ENCODE peak calls at places on chromosomes 1 and 21, in five cellular contexts. One of them, this sample, is unnamed.

GRCh38 chr21:31042080-31042464 is 3.8 kb upstream of the KRTAP19-8 start:
- DNase-seq in IMR-90: no peak
- DNase-seq in epithelial cell of prostate: no peak
- DNase-seq in right lobe of liver: no peak
- DNase-seq in caudate nucleus: no peak
- DNase-seq in this sample: no peak

GRCh38 chr1:232704694-232705680 is 75.1 kb upstream of the SIPA1L2 start:
- DNase-seq in IMR-90: peak; percentile 91
- DNase-seq in epithelial cell of prostate: peak; percentile 45
- DNase-seq in right lobe of liver: no peak
- DNase-seq in caudate nucleus: peak; percentile 26
- DNase-seq in this sample: no peak

GRCh38 chr1:221880182-221880581 is 138.3 kb upstream of the DUSP10 start:
- DNase-seq in IMR-90: peak; percentile 25
- DNase-seq in epithelial cell of prostate: no peak
- DNase-seq in right lobe of liver: no peak
- DNase-seq in caudate nucleus: no peak
- DNase-seq in this sample: no peak

GRCh38 chr1:65027699-65028358 is 61.5 kb upstream of the JAK1 start:
- DNase-seq in IMR-90: no peak
- DNase-seq in epithelial cell of prostate: peak; percentile 14
- DNase-seq in right lobe of liver: peak; percentile 69
- DNase-seq in caudate nucleus: no peak
- DNase-seq in this sample: peak; percentile 88

GRCh38 chr21:36700295-36700960 is 1.5 kb downstream of the SIM2 start:
- DNase-seq in IMR-90: no peak
- DNase-seq in epithelial cell of prostate: no peak
- DNase-seq in right lobe of liver: no peak
- DNase-seq in caudate nucleus: no peak
- DNase-seq in this sample: no peak

GRCh38 chr1:185733818-185734709 is at the start of gene HMCN1:
- DNase-seq in IMR-90: peak; percentile 65
- DNase-seq in epithelial cell of prostate: no peak
- DNase-seq in right lobe of liver: peak; percentile 77
- DNase-seq in caudate nucleus: no peak
- DNase-seq in this sample: peak; percentile 78

GRCh38 chr1:206041640-206042039 is 11.3 kb upstream of the RHEX start:
- DNase-seq in IMR-90: no peak
- DNase-seq in epithelial cell of prostate: peak; percentile 26
- DNase-seq in right lobe of liver: no peak
- DNase-seq in caudate nucleus: no peak
- DNase-seq in this sample: no peak

GRCh38 chr1:110873856-110874255 is 908 bp downstream of the CD53 start:
- DNase-seq in IMR-90: no peak
- DNase-seq in epithelial cell of prostate: no peak
- DNase-seq in right lobe of liver: no peak
- DNase-seq in caudate nucleus: no peak
- DNase-seq in this sample: no peak

GRCh38 chr1:82718719-82719419 is 918.1 kb downstream of the ADGRL2 start:
- DNase-seq in IMR-90: no peak
- DNase-seq in epithelial cell of prostate: no peak
- DNase-seq in right lobe of liver: no peak
- DNase-seq in caudate nucleus: no peak
- DNase-seq in this sample: no peak

GRCh38 chr1:242690849-242691602 is 166.5 kb upstream of the PLD5 start:
- DNase-seq in IMR-90: no peak
- DNase-seq in epithelial cell of prostate: no peak
- DNase-seq in right lobe of liver: no peak
- DNase-seq in caudate nucleus: no peak
- DNase-seq in this sample: no peak

GRCh38 chr1:11571906-11572616 is 82.2 kb downstream of the FBXO2 start:
- DNase-seq in IMR-90: no peak
- DNase-seq in epithelial cell of prostate: no peak
- DNase-seq in right lobe of liver: no peak
- DNase-seq in caudate nucleus: no peak
- DNase-seq in this sample: no peak

GRCh38 chr1:36258960-36259344 is 34.7 kb downstream of the THRAP3 start:
- DNase-seq in IMR-90: peak; percentile 36
- DNase-seq in epithelial cell of prostate: no peak
- DNase-seq in right lobe of liver: no peak
- DNase-seq in caudate nucleus: no peak
- DNase-seq in this sample: no peak

GRCh38 chr21:45358711-45359310 is 46.2 kb upstream of the COL18A1 start:
- DNase-seq in IMR-90: no peak
- DNase-seq in epithelial cell of prostate: no peak
- DNase-seq in right lobe of liver: no peak
- DNase-seq in caudate nucleus: no peak
- DNase-seq in this sample: no peak

GRCh38 chr1:216576246-216576645 is 147.0 kb downstream of the ESRRG start:
- DNase-seq in IMR-90: peak; percentile 2
- DNase-seq in epithelial cell of prostate: no peak
- DNase-seq in right lobe of liver: no peak
- DNase-seq in caudate nucleus: no peak
- DNase-seq in this sample: no peak

GRCh38 chr1:44012411-44012810 is 18.9 kb downstream of the SLC6A9 start:
- DNase-seq in IMR-90: no peak
- DNase-seq in epithelial cell of prostate: no peak
- DNase-seq in right lobe of liver: no peak
- DNase-seq in caudate nucleus: no peak
- DNase-seq in this sample: no peak

GRCh38 chr1:19262728-19263127 is 11.1 kb downstream of the MRTO4 start:
- DNase-seq in IMR-90: no peak
- DNase-seq in epithelial cell of prostate: no peak
- DNase-seq in right lobe of liver: no peak
- DNase-seq in caudate nucleus: no peak
- DNase-seq in this sample: no peak

GRCh38 chr1:45340816-45341215 is 576 bp upstream of the MUTYH start:
- DNase-seq in IMR-90: no peak
- DNase-seq in epithelial cell of prostate: no peak
- DNase-seq in right lobe of liver: no peak
- DNase-seq in caudate nucleus: no peak
- DNase-seq in this sample: no peak

GRCh38 chr1:221567859-221568507 is 173.9 kb downstream of the DUSP10 start:
- DNase-seq in IMR-90: peak; percentile 33
- DNase-seq in epithelial cell of prostate: no peak
- DNase-seq in right lobe of liver: peak; percentile 60
- DNase-seq in caudate nucleus: no peak
- DNase-seq in this sample: no peak

GRCh38 chr1:180154325-180155201 is at the start of gene QSOX1:
- DNase-seq in IMR-90: peak; percentile 86
- DNase-seq in epithelial cell of prostate: peak; percentile 54
- DNase-seq in right lobe of liver: peak; percentile 93
- DNase-seq in caudate nucleus: peak; percentile 77
- DNase-seq in this sample: peak; percentile 96

GRCh38 chr1:110787328-110788071 is 85.4 kb upstream of the CD53 start:
- DNase-seq in IMR-90: no peak
- DNase-seq in epithelial cell of prostate: no peak
- DNase-seq in right lobe of liver: no peak
- DNase-seq in caudate nucleus: no peak
- DNase-seq in this sample: no peak

GRCh38 chr1:91877574-91878208 is 8.3 kb downstream of the TGFBR3 start:
- DNase-seq in IMR-90: peak; percentile 46
- DNase-seq in epithelial cell of prostate: no peak
- DNase-seq in right lobe of liver: no peak
- DNase-seq in caudate nucleus: no peak
- DNase-seq in this sample: no peak

GRCh38 chr1:171219751-171220385 is 28.4 kb upstream of the FMO1 start:
- DNase-seq in IMR-90: peak; percentile 89
- DNase-seq in epithelial cell of prostate: no peak
- DNase-seq in right lobe of liver: no peak
- DNase-seq in caudate nucleus: no peak
- DNase-seq in this sample: no peak

GRCh38 chr1:217332426-217333065 is 298.3 kb downstream of the GPATCH2 start:
- DNase-seq in IMR-90: no peak
- DNase-seq in epithelial cell of prostate: no peak
- DNase-seq in right lobe of liver: no peak
- DNase-seq in caudate nucleus: no peak
- DNase-seq in this sample: no peak

GRCh38 chr1:7967651-7968050 is 6.1 kb downstream of the PARK7 start:
- DNase-seq in IMR-90: no peak
- DNase-seq in epithelial cell of prostate: no peak
- DNase-seq in right lobe of liver: peak; percentile 66
- DNase-seq in caudate nucleus: no peak
- DNase-seq in this sample: no peak

GRCh38 chr21:32131960-32132359 is 146.9 kb downstream of the MIS18A start:
- DNase-seq in IMR-90: peak; percentile 43
- DNase-seq in epithelial cell of prostate: peak; percentile 5
- DNase-seq in right lobe of liver: no peak
- DNase-seq in caudate nucleus: no peak
- DNase-seq in this sample: no peak

GRCh38 chr1:19413999-19414398 is 71.3 kb downstream of the CAPZB start:
- DNase-seq in IMR-90: no peak
- DNase-seq in epithelial cell of prostate: no peak
- DNase-seq in right lobe of liver: no peak
- DNase-seq in caudate nucleus: no peak
- DNase-seq in this sample: no peak

GRCh38 chr1:68819190-68819829 is 322.4 kb upstream of the DEPDC1 start:
- DNase-seq in IMR-90: peak; percentile 1
- DNase-seq in epithelial cell of prostate: no peak
- DNase-seq in right lobe of liver: no peak
- DNase-seq in caudate nucleus: no peak
- DNase-seq in this sample: no peak

GRCh38 chr1:69569281-69569970 is 1.7 kb downstream of the LRRC7 start:
- DNase-seq in IMR-90: no peak
- DNase-seq in epithelial cell of prostate: no peak
- DNase-seq in right lobe of liver: no peak
- DNase-seq in caudate nucleus: peak; percentile 33
- DNase-seq in this sample: no peak

GRCh38 chr1:26016258-26016943 is 5.2 kb upstream of the EXTL1 start:
- DNase-seq in IMR-90: peak; percentile 29
- DNase-seq in epithelial cell of prostate: no peak
- DNase-seq in right lobe of liver: no peak
- DNase-seq in caudate nucleus: no peak
- DNase-seq in this sample: no peak

GRCh38 chr1:158930504-158930903 is 848 bp upstream of the PYHIN1 start:
- DNase-seq in IMR-90: no peak
- DNase-seq in epithelial cell of prostate: no peak
- DNase-seq in right lobe of liver: no peak
- DNase-seq in caudate nucleus: no peak
- DNase-seq in this sample: no peak

GRCh38 chr1:28156821-28157220 is 19.7 kb downstream of the PTAFR start:
- DNase-seq in IMR-90: no peak
- DNase-seq in epithelial cell of prostate: no peak
- DNase-seq in right lobe of liver: no peak
- DNase-seq in caudate nucleus: no peak
- DNase-seq in this sample: peak; percentile 86

GRCh38 chr21:31041295-31042079 is 3.2 kb upstream of the KRTAP19-8 start:
- DNase-seq in IMR-90: no peak
- DNase-seq in epithelial cell of prostate: no peak
- DNase-seq in right lobe of liver: no peak
- DNase-seq in caudate nucleus: no peak
- DNase-seq in this sample: no peak

GRCh38 chr1:1540015-1540816 is at the start of gene TMEM240:
- DNase-seq in IMR-90: peak; percentile 69
- DNase-seq in epithelial cell of prostate: no peak
- DNase-seq in right lobe of liver: peak; percentile 65
- DNase-seq in caudate nucleus: no peak
- DNase-seq in this sample: peak; percentile 85
- H3K27ac ChIP-seq in IMR-90: peak within 1 kb of the TSS; percentile 86
- H3K27ac ChIP-seq in epithelial cell of prostate: no peak within 1 kb of the TSS
- H3K27ac ChIP-seq in right lobe of liver: no peak within 1 kb of the TSS
- H3K27ac ChIP-seq in caudate nucleus: peak within 1 kb of the TSS; percentile 89
- H3K27ac ChIP-seq in this sample: peak within 1 kb of the TSS; percentile 24

DNA sequence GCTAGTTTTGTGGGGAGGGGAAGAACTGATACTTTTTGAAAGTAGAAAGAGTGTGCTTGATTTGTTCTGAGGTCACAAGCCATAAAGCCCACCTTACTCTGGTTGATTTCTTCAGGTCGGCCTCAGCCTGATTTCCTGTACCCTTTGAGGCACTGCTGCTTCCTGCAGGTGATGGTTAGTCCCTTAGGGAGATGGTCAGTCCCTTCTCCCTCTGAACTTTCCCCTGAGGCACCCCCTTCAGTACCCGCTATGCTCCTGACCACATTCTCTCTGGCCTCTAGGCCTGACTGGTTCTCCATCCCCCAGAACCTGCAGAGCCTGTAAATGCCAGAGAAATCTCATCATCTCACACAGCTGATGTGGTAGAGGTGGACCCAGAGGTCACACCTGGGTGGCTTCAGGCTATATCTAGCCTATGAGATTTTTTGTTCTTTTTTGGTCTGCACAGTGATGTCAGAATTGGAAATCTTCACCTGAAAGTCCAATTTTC is 15.0 kb upstream of the ID3 start:
- DNase-seq in IMR-90: no peak
- DNase-seq in epithelial cell of prostate: no peak
- DNase-seq in right lobe of liver: no peak
- DNase-seq in caudate nucleus: no peak
- DNase-seq in this sample: no peak
- H3K27ac ChIP-seq in IMR-90: no peak overlapping the region
- H3K27ac ChIP-seq in epithelial cell of prostate: no peak overlapping the region
- H3K27ac ChIP-seq in right lobe of liver: no peak overlapping the region
- H3K27ac ChIP-seq in caudate nucleus: no peak overlapping the region
- H3K27ac ChIP-seq in this sample: no peak overlapping the region

DNA sequence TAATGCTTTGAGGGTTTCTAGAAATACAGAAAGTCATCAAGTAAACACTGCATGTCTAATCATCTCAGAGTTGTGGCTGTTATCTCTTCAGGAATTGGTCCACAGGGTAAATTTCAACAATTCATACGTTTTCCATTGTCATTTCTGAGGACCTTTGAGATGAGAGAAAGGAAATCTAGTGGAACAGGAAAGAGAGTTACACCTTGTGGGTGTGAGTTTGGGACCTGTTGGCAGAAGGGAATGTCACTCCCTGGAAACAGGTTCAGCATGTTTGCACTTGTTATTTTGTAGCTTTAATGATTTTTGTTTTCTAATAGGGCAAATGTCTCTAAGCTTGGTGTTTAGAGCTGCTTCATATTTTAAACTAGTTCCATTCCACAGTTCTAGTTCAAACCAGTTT is 5.5 kb downstream of the TMEM167B start:
- DNase-seq in IMR-90: no peak
- DNase-seq in epithelial cell of prostate: no peak
- DNase-seq in right lobe of liver: no peak
- DNase-seq in caudate nucleus: no peak
- DNase-seq in this sample: no peak
- H3K27ac ChIP-seq in IMR-90: no peak overlapping the region
- H3K27ac ChIP-seq in epithelial cell of prostate: peak overlapping the region; percentile 54
- H3K27ac ChIP-seq in right lobe of liver: no peak overlapping the region
- H3K27ac ChIP-seq in caudate nucleus: no peak overlapping the region
- H3K27ac ChIP-seq in this sample: no peak overlapping the region

DNA sequence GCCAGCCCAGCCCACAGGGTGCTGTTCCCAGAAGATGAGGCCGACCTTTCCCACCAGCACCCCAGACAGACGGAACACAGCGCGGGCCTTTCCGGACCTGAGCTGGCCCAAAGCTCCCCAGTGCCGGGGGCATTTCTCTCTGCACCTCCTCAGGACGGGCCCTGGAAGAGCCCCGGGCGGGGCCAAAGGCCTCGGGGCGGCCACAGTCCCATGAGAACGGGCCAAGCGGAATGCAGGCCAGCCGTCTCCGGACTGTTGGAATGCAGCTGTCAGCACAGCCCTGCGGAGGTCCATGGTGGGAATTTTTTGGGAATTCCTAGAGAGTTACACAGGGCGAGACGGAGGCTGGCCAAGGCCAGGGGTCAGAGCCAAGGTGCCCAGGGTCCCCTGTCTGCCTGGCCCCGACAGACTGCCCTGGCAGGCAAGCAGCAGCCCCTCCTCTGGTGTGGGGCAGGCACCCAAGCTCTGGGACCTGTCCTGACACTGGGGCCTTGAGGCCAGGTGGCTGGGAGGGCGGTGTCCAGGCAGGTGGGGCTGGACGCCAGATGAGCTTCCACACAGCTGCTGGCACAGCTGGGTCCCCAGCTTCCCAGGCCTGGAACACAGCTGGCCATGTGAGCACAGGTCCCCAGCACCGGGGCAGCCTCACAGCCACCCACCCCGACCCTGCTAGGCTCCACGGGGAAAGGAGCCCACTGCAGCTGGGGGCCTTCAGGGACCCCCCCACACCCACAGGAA is 63.0 kb downstream of the MEGF6 start:
- DNase-seq in IMR-90: peak; percentile 69
- DNase-seq in epithelial cell of prostate: no peak
- DNase-seq in right lobe of liver: no peak
- DNase-seq in caudate nucleus: no peak
- DNase-seq in this sample: no peak
- H3K27ac ChIP-seq in IMR-90: no peak overlapping the region
- H3K27ac ChIP-seq in epithelial cell of prostate: no peak overlapping the region
- H3K27ac ChIP-seq in right lobe of liver: no peak overlapping the region
- H3K27ac ChIP-seq in caudate nucleus: no peak overlapping the region
- H3K27ac ChIP-seq in this sample: no peak overlapping the region

This sample was measured in upper lobe of right lung.